ENCODE peak calls at places on chromosomes 7 and 10, in eight cellular contexts. V is CD4-positive, alpha-beta memory T cell; H is CD8-positive, alpha-beta T cell; J is psoas muscle; C is aorta; F is keratinocyte; P is SJSA1; W is A549. L is an unnamed sample. For H3K4me1, the result is how much of the 10 kb centered on the place peaks cover.

GRCh38 chr10:88896336-88897018 is 16.4 kb downstream of the STAMBPL1 start:
- DNase-seq in V (no peak), H (no peak), J (no peak), C (no peak), F (no peak), P (no peak), W (no peak), L (no peak)

GRCh38 chr10:96720422-96721206 is at the start of gene PIK3AP1:
- DNase-seq in V (peak), H (peak), J (peak), C (peak), F (no peak), P (no peak), W (peak), L (peak)

GRCh38 chr7:81161459-81162075 is 242.7 kb upstream of the SEMA3C start:
- DNase-seq in V (no peak), H (no peak), J (no peak), C (no peak), F (no peak), P (no peak), W (peak), L (no peak)

GRCh38 chr7:8136331-8136730 is 125.6 kb downstream of the ICA1 start:
- DNase-seq in V (no peak), H (no peak), J (no peak), C (no peak), F (no peak), P (no peak), W (no peak), L (no peak)

GRCh38 chr7:44469461-44469860 is 21.0 kb downstream of the NUDCD3 start:
- DNase-seq in V (no peak), H (no peak), J (no peak), C (no peak), F (no peak), P (no peak), W (no peak), L (no peak)

GRCh38 chr7:66964391-66964790 is 31.0 kb downstream of the SBDS start:
- DNase-seq in V (no peak), H (no peak), J (no peak), C (no peak), F (no peak), P (no peak), W (no peak), L (no peak)

GRCh38 chr7:20348408-20348807 is 17.7 kb downstream of the ITGB8 start:
- DNase-seq in V (no peak), H (no peak), J (no peak), C (no peak), F (no peak), P (no peak), W (no peak), L (no peak)

GRCh38 chr10:91162050-91162494 is 58.4 kb upstream of the PCGF5 start:
- DNase-seq in V (no peak), H (no peak), J (no peak), C (no peak), F (no peak), P (no peak), W (peak), L (no peak)

GRCh38 chr7:88759216-88759955 is at the start of gene ZNF804B:
- DNase-seq in V (no peak), H (no peak), J (peak), C (peak), F (no peak), P (no peak), W (no peak), L (peak)

GRCh38 chr7:24339575-24339974 is 55.6 kb downstream of the NPY start:
- DNase-seq in V (no peak), H (no peak), J (no peak), C (no peak), F (no peak), P (no peak), W (no peak), L (no peak)

GRCh38 chr7:130481898-130482297 is 10.0 kb upstream of the MEST start:
- DNase-seq in V (no peak), H (no peak), J (no peak), C (no peak), F (no peak), P (no peak), W (no peak), L (no peak)

GRCh38 chr10:77799352-77799751 is 127.2 kb downstream of the DLG5 start:
- DNase-seq in V (peak), H (no peak), J (peak), C (peak), F (no peak), P (no peak), W (no peak), L (no peak)

GRCh38 chr10:43384252-43385221 is 13.1 kb downstream of the FXYD4 start:
- DNase-seq in V (no peak), H (no peak), J (peak), C (peak), F (no peak), P (no peak), W (no peak), L (peak)

GRCh38 chr10:43377393-43377883 is 6.0 kb downstream of the FXYD4 start:
- DNase-seq in V (no peak), H (no peak), J (no peak), C (peak), F (no peak), P (no peak), W (no peak), L (peak)

GRCh38 chr10:43376828-43377227 is 5.4 kb downstream of the FXYD4 start:
- DNase-seq in V (no peak), H (no peak), J (no peak), C (peak), F (no peak), P (no peak), W (no peak), L (no peak)

GRCh38 chr10:43383204-43383971 is 12.0 kb downstream of the FXYD4 start:
- DNase-seq in V (no peak), H (no peak), J (peak), C (peak), F (no peak), P (no peak), W (no peak), L (no peak)

DNA sequence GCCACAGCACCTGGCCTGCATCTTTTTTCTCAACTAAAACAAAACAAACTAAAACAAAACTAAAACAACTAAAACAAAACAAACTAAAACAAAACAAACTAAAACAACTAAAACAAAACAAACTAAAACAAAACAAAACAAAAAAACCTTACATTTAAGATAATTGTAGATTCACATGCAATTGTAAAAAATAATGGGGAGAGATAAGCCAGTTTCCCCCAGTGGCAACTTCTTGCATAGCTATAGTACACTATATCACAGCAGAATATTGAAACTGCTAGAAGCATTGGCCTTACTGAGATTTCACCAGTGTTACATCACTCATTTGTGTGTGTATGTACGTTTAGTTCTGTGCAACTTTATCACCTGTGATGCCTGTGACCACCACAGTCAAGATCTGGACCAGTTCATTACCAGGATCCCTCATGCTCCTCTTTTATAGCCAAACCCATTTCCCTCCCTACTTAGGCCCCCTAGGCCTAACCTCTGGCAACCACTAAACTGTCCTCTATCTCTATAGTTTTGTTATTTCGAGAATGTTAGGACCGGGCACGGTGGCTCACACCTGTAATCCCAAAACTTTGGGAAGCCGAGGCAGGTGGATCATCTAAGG is 9.3 kb downstream of the FXYD4 start:
- DNase-seq in V (no peak), H (no peak), J (no peak), C (no peak), F (no peak), P (no peak), W (peak), L (no peak)
- H3K4me3 ChIP-seq in V (no peak), H (no peak), J (no peak), C (no peak), F (no peak), P (no peak), W (no peak), L (no peak)

DNA sequence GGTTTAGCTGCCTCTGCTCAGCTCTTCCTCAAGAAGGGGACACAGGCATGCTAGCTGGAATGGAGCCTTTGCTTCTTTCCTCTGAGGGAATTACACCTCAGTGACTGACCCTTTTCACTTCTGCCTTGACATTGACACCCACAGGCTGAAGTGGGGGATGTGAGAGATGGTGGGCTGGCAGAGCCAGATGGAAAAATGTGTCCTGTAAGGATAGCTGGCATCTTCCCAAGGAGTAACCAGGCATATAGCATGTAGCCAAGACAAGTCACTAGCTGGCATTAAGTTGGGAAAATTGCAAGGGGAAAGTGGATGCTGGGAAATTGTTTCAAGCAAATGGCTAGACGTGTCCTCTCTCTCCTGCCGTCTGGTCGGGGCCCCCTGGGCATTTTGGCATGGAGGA is 19.9 kb downstream of the STMP1 start:
- DNase-seq in V (no peak), H (no peak), J (no peak), C (no peak), F (no peak), P (no peak), W (no peak), L (no peak)
- H3K4me1 ChIP-seq in V (under half), H (under half), J (under half), C (under half), F (under half), P (under half), W (under half), L (under half)

GRCh38 chr10:51860257-51860656 is 160.9 kb upstream of the CSTF2T start:
- DNase-seq in V (no peak), H (no peak), J (no peak), C (no peak), F (no peak), P (no peak), W (no peak), L (no peak)
- H3K4me3 ChIP-seq in V (no peak), H (no peak), J (no peak), C (no peak), F (no peak), P (no peak), W (no peak), L (no peak)

DNA sequence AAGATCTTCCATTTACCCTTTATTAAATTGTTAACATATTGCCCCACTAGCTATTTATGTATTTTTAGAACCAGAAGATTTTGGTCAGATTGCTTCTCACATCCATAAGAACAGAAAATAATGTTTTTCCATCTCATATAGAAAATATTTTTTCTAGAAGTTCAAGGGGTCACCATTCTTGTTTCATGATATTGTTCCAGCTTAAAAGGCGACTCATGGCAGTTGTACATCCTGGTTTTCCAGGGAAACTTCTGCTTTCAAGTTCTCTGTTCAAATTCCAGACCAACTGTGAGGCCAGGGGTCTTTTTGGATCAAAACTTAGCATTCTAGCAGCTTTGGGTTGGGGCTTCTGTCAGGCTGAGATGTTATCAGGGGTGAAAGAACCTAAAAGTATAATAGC is 84.4 kb downstream of the LRRC4 start:
- DNase-seq in V (no peak), H (no peak), J (no peak), C (no peak), F (no peak), P (no peak), W (no peak), L (no peak)
- H3K4me1 ChIP-seq in V (under half), H (under half), J (under half), C (under half), F (under half), P (under half), W (under half), L (under half)

GRCh38 chr7:5381211-5381772 is 42.3 kb downstream of the TNRC18 start:
- DNase-seq in V (no peak), H (no peak), J (no peak), C (no peak), F (no peak), P (no peak), W (no peak), L (no peak)
- H3K4me3 ChIP-seq in V (no peak), H (no peak), J (no peak), C (no peak), F (no peak), P (no peak), W (no peak), L (no peak)

GRCh38 chr7:26862806-26863205 is 1.6 kb downstream of the SKAP2 start:
- DNase-seq in V (no peak), H (no peak), J (no peak), C (no peak), F (no peak), P (no peak), W (no peak), L (no peak)
- H3K4me1 ChIP-seq in V (under half), H (under half), J (under half), C (under half), F (under half), P (under half), W (under half), L (under half)

DNA sequence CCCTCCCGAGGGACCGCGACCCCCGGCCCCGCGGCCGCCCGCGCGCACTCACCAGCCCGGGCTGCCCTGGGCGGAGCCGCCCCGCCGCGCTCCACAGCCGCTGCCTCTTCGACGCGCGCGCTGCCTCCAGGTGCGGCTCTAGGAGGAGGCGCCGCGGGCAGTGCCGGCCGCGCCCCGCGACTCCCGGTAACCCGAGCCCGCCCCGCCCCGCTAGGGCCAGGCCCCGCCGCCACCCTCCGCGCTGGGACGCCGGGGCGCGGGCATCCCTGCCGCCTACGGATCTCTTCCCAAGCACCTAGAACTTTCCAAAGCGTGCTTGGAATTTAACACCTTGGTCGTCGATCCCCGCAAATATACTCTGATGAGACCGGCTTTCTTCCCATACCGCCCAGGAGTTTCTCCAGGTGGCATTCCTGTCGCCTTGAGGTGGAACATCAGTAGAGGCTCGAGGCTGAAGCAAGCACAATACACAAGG is at the start of gene SLC26A5:
- DNase-seq in V (no peak), H (no peak), J (no peak), C (no peak), F (no peak), P (no peak), W (no peak), L (peak)
- H3K4me3 ChIP-seq in V (no peak), H (peak), J (peak), C (peak), F (peak), P (no peak), W (peak), L (peak)

GRCh38 chr7:94410471-94411466 is 16.1 kb downstream of the COL1A2 start:
- DNase-seq in V (no peak), H (no peak), J (no peak), C (no peak), F (no peak), P (no peak), W (no peak), L (no peak)

GRCh38 chr7:94412762-94413322 is 18.1 kb downstream of the COL1A2 start:
- DNase-seq in V (no peak), H (no peak), J (no peak), C (no peak), F (no peak), P (no peak), W (no peak), L (no peak)

GRCh38 chr7:94417261-94417660 is 22.6 kb downstream of the COL1A2 start:
- DNase-seq in V (no peak), H (no peak), J (no peak), C (no peak), F (no peak), P (no peak), W (no peak), L (no peak)

GRCh38 chr7:94417921-94418320 is 23.2 kb downstream of the COL1A2 start:
- DNase-seq in V (no peak), H (no peak), J (no peak), C (no peak), F (no peak), P (no peak), W (no peak), L (no peak)

DNA sequence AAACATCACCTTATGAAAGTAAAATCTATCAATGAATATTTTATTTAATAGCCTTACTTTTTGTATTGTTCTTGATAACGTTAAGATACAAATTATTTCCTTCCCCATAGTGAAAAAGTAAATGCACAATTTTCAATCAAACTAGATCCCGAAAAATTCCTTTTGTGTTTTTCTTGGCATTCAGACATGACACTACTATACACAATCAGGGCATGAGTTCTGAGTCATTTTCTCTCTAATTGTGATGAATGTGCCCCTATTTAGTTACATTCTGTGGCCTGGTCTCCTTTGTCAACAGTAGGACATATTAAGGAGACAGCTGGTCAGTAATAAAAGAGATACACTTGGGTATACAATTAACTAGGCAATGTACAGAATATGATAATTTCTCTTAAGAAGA is 19.8 kb downstream of the COL1A2 start:
- DNase-seq in V (no peak), H (no peak), J (no peak), C (no peak), F (no peak), P (no peak), W (no peak), L (no peak)
- H3K4me1 ChIP-seq in V (under half), H (under half), J (under half), C (under half), F (under half), P (half or more), W (under half), L (under half)

GRCh38 chr10:51117053-51117660 is 42.9 kb downstream of the PRKG1 start:
- DNase-seq in V (no peak), H (no peak), J (no peak), C (no peak), F (no peak), P (no peak), W (no peak), L (no peak)
- H3K4me3 ChIP-seq in V (no peak), H (no peak), J (no peak), C (no peak), F (no peak), P (no peak), W (no peak), L (no peak)

DNA sequence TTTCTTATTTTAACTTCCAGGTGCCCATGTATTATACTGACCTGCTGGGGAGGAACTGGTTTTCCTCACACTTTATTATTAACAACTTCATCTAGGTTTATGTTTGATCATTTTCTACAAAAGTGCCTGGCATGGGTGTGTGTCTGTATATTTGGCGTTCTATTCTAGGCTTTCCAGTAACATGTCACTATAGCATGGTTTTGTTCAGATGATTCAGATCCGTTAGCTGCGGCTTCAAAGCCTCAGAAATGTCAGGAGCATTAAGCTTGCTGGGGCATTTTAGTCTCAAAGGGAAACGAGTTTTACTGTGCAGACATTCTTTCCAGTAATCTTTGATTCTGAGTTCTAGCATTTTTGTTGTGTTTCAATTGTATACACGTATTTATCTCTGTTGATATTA is 2.3 kb downstream of the INPP5A start:
- DNase-seq in V (no peak), H (no peak), J (no peak), C (no peak), F (no peak), P (no peak), W (no peak), L (no peak)
- H3K4me1 ChIP-seq in V (half or more), H (half or more), J (half or more), C (under half), F (under half), P (under half), W (under half), L (under half)

L was measured in pancreas.